ENCODE peak calls at places on chromosomes 5 and 9, in four cellular contexts. F is HepG2, K is HCT116, Q is K562. X is an unnamed sample.

GRCh38 chr5:439181-439580 is 3.8 kb upstream of the EXOC3 start:
- DNase-seq in F (no peak), K (no peak), Q (no peak), X (no peak)

GRCh38 chr9:26331223-26331622 is 561.4 kb downstream of the CAAP1 start:
- DNase-seq in F (no peak), K (no peak), Q (no peak), X (no peak)

GRCh38 chr5:178116406-178116885 is 3.1 kb downstream of the N4BP3 start:
- DNase-seq in F (no peak), K (no peak), Q (peak; percentile 44), X (peak; percentile 44)

GRCh38 chr9:115786321-115786720 is 367.3 kb upstream of the PAPPA start:
- DNase-seq in F (no peak), K (no peak), Q (no peak), X (no peak)

GRCh38 chr5:85395526-85395925 is 1010.8 kb upstream of the EDIL3 start:
- DNase-seq in F (peak; percentile 4), K (no peak), Q (no peak), X (no peak)

GRCh38 chr9:126842977-126843799 is 17.3 kb upstream of the ZBTB34 start:
- DNase-seq in F (no peak), K (no peak), Q (no peak), X (no peak)

GRCh38 chr5:139912804-139913203 is 117.2 kb downstream of the PSD2 start:
- DNase-seq in F (no peak), K (no peak), Q (no peak), X (no peak)

GRCh38 chr5:132417010-132417439 is 47.5 kb downstream of the SLC22A5 start:
- DNase-seq in F (no peak), K (no peak), Q (no peak), X (no peak)

GRCh38 chr9:134564431-134565170 is 77.0 kb upstream of the COL5A1 start:
- DNase-seq in F (no peak), K (no peak), Q (no peak), X (no peak)

GRCh38 chr5:61534481-61535267 is 202.6 kb downstream of the ZSWIM6 start:
- DNase-seq in F (no peak), K (no peak), Q (no peak), X (no peak)

GRCh38 chr9:28215921-28216320 is 642.6 kb upstream of the C9orf72 start:
- DNase-seq in F (no peak), K (no peak), Q (no peak), X (no peak)

GRCh38 chr5:138953370-138954256 is 78.5 kb upstream of the LRRTM2 start:
- DNase-seq in F (no peak), K (no peak), Q (peak; percentile 33), X (peak; percentile 90)

GRCh38 chr5:112635771-112636170 is 101.9 kb upstream of the APC start:
- DNase-seq in F (no peak), K (no peak), Q (no peak), X (no peak)

GRCh38 chr5:92850886-92851285 is 730.1 kb downstream of the NR2F1-AS1 start:
- DNase-seq in F (no peak), K (no peak), Q (no peak), X (no peak)

GRCh38 chr9:131398204-131398603 is 4.3 kb downstream of the PRRC2B start:
- DNase-seq in F (no peak), K (no peak), Q (peak; percentile 42), X (no peak)

GRCh38 chr5:132074772-132075718 is 1.5 kb downstream of the CSF2 start:
- DNase-seq in F (no peak), K (peak; percentile 29), Q (peak; percentile 63), X (no peak)

GRCh38 chr9:137381501-137382443 is 41.2 kb downstream of the EXD3 start:
- DNase-seq in F (no peak), K (no peak), Q (no peak), X (peak; percentile 31)

GRCh38 chr9:133274236-133275104 is 531 bp downstream of the ABO start:
- DNase-seq in F (no peak), K (no peak), Q (peak; percentile 37), X (no peak)

GRCh38 chr5:167767775-167768174 is 523.7 kb upstream of the WWC1 start:
- DNase-seq in F (no peak), K (no peak), Q (no peak), X (no peak)
- TF ChIP-seq ELF1 in F (no peak), K (no peak), Q (no peak), X (no peak)

DNA sequence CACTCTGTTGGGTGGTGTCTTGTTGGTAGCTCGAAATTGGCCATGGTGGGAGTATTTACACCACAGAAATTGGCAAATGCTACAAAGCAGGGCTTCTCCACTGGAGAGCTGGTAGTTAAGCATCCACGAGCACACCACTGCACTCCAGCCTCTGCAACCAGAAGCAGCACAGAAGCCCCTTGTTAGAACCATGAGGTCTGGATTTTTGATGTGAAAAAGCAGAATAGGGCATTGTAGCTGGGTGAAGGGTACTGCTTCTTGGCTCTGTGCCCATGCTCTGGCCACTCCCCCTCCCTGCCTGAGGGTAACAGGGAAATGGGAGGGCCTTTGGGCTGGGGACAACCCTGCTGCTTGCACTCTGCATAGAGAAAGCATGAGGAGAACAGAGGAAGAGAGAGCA is 81.2 kb upstream of the UBTD2 start:
- DNase-seq in F (no peak), K (no peak), Q (no peak), X (peak; percentile 52)
- TF ChIP-seq ELF1 in F (no peak), K (no peak), Q (no peak), X (no peak)

DNA sequence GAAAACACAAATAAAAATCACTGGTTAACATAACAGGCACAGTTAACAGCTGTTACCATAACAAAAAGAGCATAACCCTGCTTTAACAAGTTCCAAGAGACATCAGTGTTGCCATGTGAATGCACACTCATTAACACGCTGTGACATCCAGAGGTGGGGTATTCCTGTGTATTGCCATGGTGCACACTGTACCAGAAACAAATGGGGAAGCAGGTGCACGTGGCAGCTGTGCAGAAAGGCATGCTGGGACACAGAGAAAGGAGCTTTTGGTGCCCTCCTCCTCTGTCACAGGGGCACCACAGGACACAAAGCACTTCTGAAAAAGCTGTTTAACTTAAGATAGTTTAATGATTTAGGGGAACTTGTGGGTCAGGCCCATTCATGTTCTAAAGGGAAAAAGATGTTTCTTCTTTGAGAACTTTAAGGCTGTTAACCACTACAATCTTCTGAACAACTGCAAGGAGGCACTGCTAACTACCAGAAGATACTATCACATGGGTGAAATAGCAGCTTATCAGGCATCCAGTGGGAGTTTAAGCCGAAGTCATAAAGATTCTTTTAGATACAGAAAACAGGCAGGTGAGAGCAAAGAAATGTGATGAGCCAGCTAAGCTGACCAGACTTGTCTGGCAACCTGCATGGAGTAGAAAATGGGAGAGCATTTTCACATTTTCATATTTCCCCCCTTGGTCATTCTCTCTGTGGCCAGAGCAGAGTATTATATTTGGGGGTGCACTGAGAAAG is 56.4 kb upstream of the GOLPH3 start:
- DNase-seq in F (no peak), K (no peak), Q (no peak), X (no peak)
- TF ChIP-seq ELF1 in F (no peak), K (no peak), Q (no peak), X (no peak)

GRCh38 chr9:77725820-77726219 is 77.7 kb upstream of the GNA14 start:
- DNase-seq in F (no peak), K (no peak), Q (no peak), X (no peak)

GRCh38 chr9:77726289-77726688 is 78.2 kb upstream of the GNA14 start:
- DNase-seq in F (no peak), K (no peak), Q (no peak), X (no peak)

GRCh38 chr9:77729177-77729576 is 81.1 kb upstream of the GNA14 start:
- DNase-seq in F (no peak), K (no peak), Q (no peak), X (no peak)

GRCh38 chr9:77726814-77727213 is 78.7 kb upstream of the GNA14 start:
- DNase-seq in F (no peak), K (no peak), Q (no peak), X (no peak)

DNA sequence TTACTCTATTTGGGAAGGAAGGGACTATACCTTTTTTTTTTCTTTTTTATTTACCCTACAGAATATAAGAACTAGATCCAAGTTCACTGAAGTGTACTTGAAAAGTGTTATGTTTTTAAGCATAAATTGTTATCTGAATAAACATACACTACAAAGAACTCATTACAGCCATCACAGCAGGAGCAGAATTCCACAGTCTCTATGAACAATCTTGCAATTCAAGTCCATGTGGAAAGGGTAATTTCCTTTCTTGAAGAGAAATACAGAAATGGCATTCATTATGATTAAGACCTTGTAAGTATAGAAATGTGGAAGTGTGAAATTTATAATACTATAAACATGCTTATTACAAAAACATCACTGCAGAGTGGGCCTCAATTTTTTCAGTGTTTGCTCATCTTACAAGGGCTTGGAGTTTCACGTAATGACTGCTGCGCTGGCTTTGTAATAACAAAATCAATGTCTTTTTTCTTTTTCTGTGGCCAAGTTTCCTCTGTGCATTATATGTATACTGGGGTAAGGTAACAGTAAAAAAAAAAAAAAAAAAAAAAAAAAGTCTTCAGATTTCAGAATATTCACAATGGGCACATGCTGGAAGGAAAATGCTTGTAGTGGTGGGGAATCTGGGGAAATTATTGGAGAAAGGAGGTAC is 77.1 kb upstream of the GNA14 start:
- DNase-seq in F (no peak), K (no peak), Q (no peak), X (no peak)
- TF ChIP-seq ELF1 in F (no peak), K (no peak), Q (no peak), X (no peak)

X was measured in SK-N-SH.